ENCODE peak calls at places on chromosome 18, in six cellular contexts. J is fibroblast of mammary gland, H is BJ, Z is tibial artery, O is IMR-90, F is bronchial epithelial cell. B is an unnamed sample.

GRCh38 chr18:37235583-37235982 is 330.0 kb downstream of the CELF4 start:
- DNase-seq in J (no peak), H (no peak), Z (no peak), O (no peak), F (no peak), B (no peak)

GRCh38 chr18:24396082-24396623 is 1.5 kb downstream of the OSBPL1A start:
- DNase-seq in J (peak), H (no peak), Z (no peak), O (peak), F (no peak), B (no peak)

GRCh38 chr18:56807883-56808282 is 156.7 kb downstream of the WDR7 start:
- DNase-seq in J (no peak), H (no peak), Z (no peak), O (no peak), F (no peak), B (no peak)

GRCh38 chr18:55338955-55339662 is 248.9 kb downstream of the TCF4 start:
- DNase-seq in J (peak), H (no peak), Z (no peak), O (peak), F (peak), B (no peak)

GRCh38 chr18:50281295-50281971 is at the start of gene MBD1:
- DNase-seq in J (peak), H (peak), Z (peak), O (peak), F (peak), B (peak)

GRCh38 chr18:3688682-3689081 is 238.7 kb downstream of the TGIF1 start:
- DNase-seq in J (peak), H (peak), Z (no peak), O (peak), F (peak), B (peak)

GRCh38 chr18:24103622-24104021 is 35.2 kb upstream of the CABYR start:
- DNase-seq in J (peak), H (no peak), Z (no peak), O (peak), F (no peak), B (no peak)

GRCh38 chr18:4807495-4808293 is 352.6 kb upstream of the DLGAP1 start:
- DNase-seq in J (no peak), H (no peak), Z (no peak), O (no peak), F (no peak), B (peak)

GRCh38 chr18:38606841-38607240 is 1041.2 kb upstream of the CELF4 start:
- DNase-seq in J (no peak), H (no peak), Z (no peak), O (no peak), F (no peak), B (no peak)

GRCh38 chr18:8706981-8707940 is 1.9 kb downstream of the MTCL1 start:
- DNase-seq in J (peak), H (no peak), Z (peak), O (peak), F (peak), B (no peak)

GRCh38 chr18:9534844-9535243 is 59.5 kb downstream of the RALBP1 start:
- DNase-seq in J (no peak), H (no peak), Z (no peak), O (no peak), F (no peak), B (no peak)

GRCh38 chr18:68482815-68483214 is 232.1 kb downstream of the TMX3 start:
- DNase-seq in J (no peak), H (no peak), Z (no peak), O (no peak), F (no peak), B (no peak)

GRCh38 chr18:2878656-2879330 is 32.0 kb downstream of the EMILIN2 start:
- DNase-seq in J (peak), H (no peak), Z (no peak), O (no peak), F (no peak), B (no peak)

GRCh38 chr18:59268722-59269562 is 4.3 kb downstream of the RAX start:
- DNase-seq in J (peak), H (no peak), Z (no peak), O (no peak), F (no peak), B (no peak)

GRCh38 chr18:11587432-11587831 is 22.0 kb upstream of the SLC35G4 start:
- DNase-seq in J (no peak), H (no peak), Z (no peak), O (no peak), F (no peak), B (no peak)

GRCh38 chr18:65620076-65620696 is 130.6 kb upstream of the CDH7 start:
- DNase-seq in J (no peak), H (no peak), Z (no peak), O (no peak), F (no peak), B (no peak)

GRCh38 chr18:49652841-49653240 is 91.0 kb downstream of the LIPG start:
- DNase-seq in J (no peak), H (no peak), Z (no peak), O (no peak), F (no peak), B (no peak)

GRCh38 chr18:33440384-33441043 is at the start of gene CCDC178:
- DNase-seq in J (no peak), H (no peak), Z (no peak), O (peak), F (no peak), B (no peak)
- H3K4me3 ChIP-seq in J (peak), H (no peak), Z (peak), O (peak), F (peak), B (peak)

GRCh38 chr18:32760391-32760790 is 12.4 kb downstream of the KLHL14 start:
- DNase-seq in J (no peak), H (no peak), Z (no peak), O (no peak), F (no peak), B (no peak)
- H3K4me3 ChIP-seq in J (no peak), H (no peak), Z (no peak), O (no peak), F (no peak), B (no peak)

GRCh38 chr18:22345733-22346132 is 72.0 kb downstream of the CTAGE1 start:
- DNase-seq in J (peak), H (no peak), Z (no peak), O (peak), F (no peak), B (no peak)

GRCh38 chr18:22346968-22347611 is 70.6 kb downstream of the CTAGE1 start:
- DNase-seq in J (peak), H (no peak), Z (peak), O (peak), F (peak), B (no peak)

GRCh38 chr18:22347624-22348511 is 69.8 kb downstream of the CTAGE1 start:
- DNase-seq in J (no peak), H (no peak), Z (peak), O (peak), F (peak), B (no peak)

GRCh38 chr18:22344908-22345670 is 72.6 kb downstream of the CTAGE1 start:
- DNase-seq in J (no peak), H (no peak), Z (no peak), O (no peak), F (no peak), B (no peak)

DNA sequence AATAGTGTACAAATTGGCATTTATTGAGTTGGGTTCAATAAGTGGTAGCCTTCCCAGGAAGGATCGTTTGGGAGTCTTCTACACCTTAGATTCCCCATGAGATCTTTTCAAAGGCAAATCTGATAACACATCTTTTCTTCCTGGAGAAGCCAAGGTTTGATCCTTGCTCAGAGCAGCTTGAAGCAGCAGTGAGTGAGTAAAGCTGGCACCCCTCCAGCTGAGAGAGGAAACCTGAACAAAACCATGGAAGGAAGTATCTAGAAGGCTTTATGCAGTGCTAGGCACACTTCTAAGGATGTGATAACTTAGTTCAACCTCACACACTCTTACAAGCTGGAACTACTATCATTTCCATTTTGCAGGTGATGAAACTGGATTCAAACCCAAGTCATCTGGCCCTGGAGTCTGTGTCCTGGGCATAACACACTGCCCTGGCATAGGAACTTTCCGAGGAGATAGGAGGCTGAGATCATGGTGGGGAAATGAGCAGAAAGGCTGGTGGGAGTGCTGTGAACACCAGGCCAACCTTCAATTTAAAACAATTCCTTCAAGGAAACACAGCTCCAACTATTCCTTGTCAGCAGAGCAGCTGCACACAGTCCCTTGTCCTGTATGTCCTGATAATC is 71.3 kb downstream of the CTAGE1 start:
- DNase-seq in J (peak), H (no peak), Z (peak), O (peak), F (peak), B (peak)
- H3K4me3 ChIP-seq in J (no peak), H (no peak), Z (peak), O (no peak), F (no peak), B (no peak)

GRCh38 chr18:79507076-79507545 is 111.4 kb downstream of the NFATC1 start:
- DNase-seq in J (peak), H (no peak), Z (peak), O (no peak), F (peak), B (no peak)
- H3K4me3 ChIP-seq in J (no peak), H (no peak), Z (peak), O (no peak), F (peak), B (no peak)

DNA sequence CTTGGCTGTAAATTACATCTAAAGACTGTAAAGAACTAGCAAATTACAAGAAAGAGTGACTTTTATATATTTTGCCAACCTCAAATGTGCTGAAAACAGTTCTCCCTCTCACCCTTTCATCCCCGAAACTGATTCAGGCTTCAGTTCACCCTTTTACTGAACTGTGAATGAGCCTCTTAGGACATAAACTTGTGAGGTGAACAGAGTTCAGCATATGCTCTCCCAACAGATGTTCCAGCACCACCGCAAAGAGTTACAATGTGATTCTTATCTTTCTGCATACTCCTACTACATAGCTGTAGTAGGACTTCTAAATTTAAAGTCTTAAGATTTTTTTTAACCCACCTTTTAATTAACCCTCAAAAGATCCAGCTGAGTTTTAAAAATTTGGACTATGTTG is 1.2 kb upstream of the ZCCHC2 start:
- DNase-seq in J (no peak), H (no peak), Z (no peak), O (no peak), F (no peak), B (no peak)
- H3K4me3 ChIP-seq in J (peak), H (no peak), Z (peak), O (no peak), F (peak), B (peak)

DNA sequence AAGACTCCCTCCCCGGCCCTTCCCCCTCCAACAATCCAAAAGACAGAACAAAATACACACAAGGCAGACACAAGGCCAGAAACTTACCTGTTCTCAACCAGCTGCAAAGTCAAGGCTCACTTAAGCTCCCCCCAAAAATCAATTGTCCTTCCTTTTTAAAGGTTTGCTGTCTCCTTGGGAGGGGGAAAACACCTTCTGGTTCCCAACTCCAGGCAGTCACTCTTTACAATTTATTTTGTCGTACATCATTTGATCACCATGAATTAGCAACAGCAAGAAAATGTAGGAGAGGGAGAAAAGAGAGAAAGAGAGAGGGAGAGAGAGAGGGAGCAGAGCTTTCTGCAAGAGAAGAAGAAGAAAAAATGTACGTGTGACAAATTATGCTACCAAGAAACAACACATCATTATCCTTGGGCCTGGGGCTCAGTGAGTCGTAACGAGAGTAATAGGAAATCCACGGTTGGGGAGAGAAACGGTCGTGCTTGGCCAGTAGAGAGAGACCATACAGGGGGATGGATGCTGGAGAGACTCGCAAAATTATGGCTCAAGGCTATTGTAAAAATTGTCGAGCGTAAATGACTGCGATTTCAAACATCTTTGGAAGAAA is at the start of gene KLHL14:
- DNase-seq in J (no peak), H (no peak), Z (no peak), O (no peak), F (no peak), B (no peak)
- H3K4me3 ChIP-seq in J (peak), H (no peak), Z (peak), O (no peak), F (no peak), B (peak)

DNA sequence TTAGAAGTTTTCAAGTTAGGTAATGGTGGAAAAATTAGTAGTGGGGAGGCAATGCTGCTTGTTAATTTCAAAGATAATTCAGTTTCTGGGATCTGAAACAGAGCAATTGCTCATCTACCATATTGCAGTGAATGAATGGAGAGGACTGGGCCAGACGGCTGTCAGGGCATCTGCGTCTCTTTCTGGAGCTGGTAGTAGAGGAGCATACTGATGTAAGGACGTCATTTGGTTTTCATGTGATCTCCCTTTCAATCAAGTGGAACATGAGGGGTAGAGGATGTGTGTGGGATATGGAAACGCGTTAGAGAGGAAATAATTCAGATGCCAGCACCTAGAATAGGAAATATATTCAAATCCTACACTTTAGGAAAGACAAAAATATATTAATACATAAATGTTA is 490.3 kb downstream of the ADCYAP1 start:
- DNase-seq in J (no peak), H (no peak), Z (no peak), O (no peak), F (no peak), B (no peak)
- H3K4me3 ChIP-seq in J (no peak), H (no peak), Z (no peak), O (no peak), F (no peak), B (no peak)

GRCh38 chr18:46001074-46001473 is 33.9 kb upstream of the EPG5 start:
- DNase-seq in J (no peak), H (no peak), Z (no peak), O (no peak), F (no peak), B (no peak)
- H3K4me3 ChIP-seq in J (no peak), H (no peak), Z (no peak), O (no peak), F (no peak), B (no peak)

DNA sequence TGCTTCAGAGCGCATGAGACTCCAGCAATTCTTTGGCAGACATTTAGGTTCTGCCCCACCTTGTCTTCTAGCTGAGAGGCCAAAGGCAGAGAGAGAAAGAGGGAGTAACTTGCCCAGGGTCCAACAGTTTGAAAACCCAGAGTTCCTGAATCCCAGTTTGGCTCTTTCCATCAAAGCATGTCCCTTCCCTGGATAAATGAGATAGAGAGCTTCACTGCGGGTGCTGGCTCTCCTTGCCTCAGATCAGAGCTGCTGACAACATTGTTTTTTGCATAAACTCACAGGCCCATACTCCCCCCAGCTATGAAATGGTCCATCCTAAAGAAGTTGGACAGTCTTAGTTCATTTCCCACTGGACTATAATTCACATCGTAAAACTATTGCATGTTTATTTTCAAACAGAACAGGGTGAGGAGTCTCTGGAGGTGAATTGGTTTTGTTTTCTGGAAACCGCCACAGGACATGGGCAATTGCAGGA is 25.2 kb upstream of the SLC14A2 start:
- DNase-seq in J (peak), H (peak), Z (no peak), O (peak), F (no peak), B (no peak)
- H3K4me3 ChIP-seq in J (no peak), H (no peak), Z (no peak), O (no peak), F (no peak), B (no peak)